ENCODE peak calls at places on chromosome 14, in six cellular contexts. O is A549, H is GM12878, Z is HepG2, S is endothelial cell of umbilical vein, R is K562. D is an unnamed sample.

GRCh38 chr14:51211149-51211548 is 28.9 kb upstream of the TMX1 start:
- DNase-seq in O (peak), H (no peak), Z (no peak), S (no peak), R (no peak), D (no peak)

GRCh38 chr14:76518366-76518765 is 142.4 kb downstream of the ESRRB start:
- DNase-seq in O (no peak), H (no peak), Z (no peak), S (no peak), R (no peak), D (no peak)

GRCh38 chr14:70601162-70601561 is 707 bp upstream of the MED6 start:
- DNase-seq in O (peak), H (no peak), Z (no peak), S (no peak), R (no peak), D (no peak)

GRCh38 chr14:94770815-94771190 is 890 bp upstream of the GSC start:
- DNase-seq in O (no peak), H (no peak), Z (no peak), S (no peak), R (no peak), D (no peak)

GRCh38 chr14:97413991-97414717 is 617.0 kb downstream of the VRK1 start:
- DNase-seq in O (no peak), H (no peak), Z (no peak), S (no peak), R (no peak), D (no peak)

GRCh38 chr14:30874999-30875787 is 834 bp downstream of the COCH start:
- DNase-seq in O (no peak), H (no peak), Z (no peak), S (peak), R (peak), D (peak)

GRCh38 chr14:61064866-61065265 is 83.8 kb downstream of the SLC38A6 start:
- DNase-seq in O (no peak), H (no peak), Z (no peak), S (no peak), R (no peak), D (no peak)

GRCh38 chr14:35362441-35362840 is 42.1 kb downstream of the NFKBIA start:
- DNase-seq in O (no peak), H (no peak), Z (no peak), S (peak), R (no peak), D (no peak)

GRCh38 chr14:50937325-50937724 is 7.0 kb downstream of the PYGL start:
- DNase-seq in O (no peak), H (no peak), Z (no peak), S (no peak), R (no peak), D (peak)

GRCh38 chr14:22837059-22837749 is 819 bp downstream of the MMP14 start:
- DNase-seq in O (no peak), H (no peak), Z (peak), S (peak), R (no peak), D (peak)
- TF ChIP-seq POLR2A in O (no peak), H (no peak), Z (no peak), S (no peak), R (no peak), D (no peak)

GRCh38 chr14:103537175-103537990 is 8.4 kb downstream of the TRMT61A start:
- DNase-seq in O (no peak), H (no peak), Z (no peak), S (no peak), R (no peak), D (no peak)
- TF ChIP-seq CTCF in O (no peak), H (no peak), Z (no peak), S (no peak), R (no peak), D (no peak)

GRCh38 chr14:98953544-98954346 is 318.3 kb downstream of the BCL11B start:
- DNase-seq in O (peak), H (no peak), Z (no peak), S (no peak), R (no peak), D (peak)

GRCh38 chr14:98955741-98956070 is 316.3 kb downstream of the BCL11B start:
- DNase-seq in O (no peak), H (no peak), Z (no peak), S (no peak), R (no peak), D (no peak)

GRCh38 chr14:98955036-98955740 is 316.8 kb downstream of the BCL11B start:
- DNase-seq in O (no peak), H (no peak), Z (no peak), S (no peak), R (no peak), D (no peak)

GRCh38 chr14:98956181-98956580 is 315.8 kb downstream of the BCL11B start:
- DNase-seq in O (no peak), H (no peak), Z (no peak), S (no peak), R (no peak), D (no peak)

DNA sequence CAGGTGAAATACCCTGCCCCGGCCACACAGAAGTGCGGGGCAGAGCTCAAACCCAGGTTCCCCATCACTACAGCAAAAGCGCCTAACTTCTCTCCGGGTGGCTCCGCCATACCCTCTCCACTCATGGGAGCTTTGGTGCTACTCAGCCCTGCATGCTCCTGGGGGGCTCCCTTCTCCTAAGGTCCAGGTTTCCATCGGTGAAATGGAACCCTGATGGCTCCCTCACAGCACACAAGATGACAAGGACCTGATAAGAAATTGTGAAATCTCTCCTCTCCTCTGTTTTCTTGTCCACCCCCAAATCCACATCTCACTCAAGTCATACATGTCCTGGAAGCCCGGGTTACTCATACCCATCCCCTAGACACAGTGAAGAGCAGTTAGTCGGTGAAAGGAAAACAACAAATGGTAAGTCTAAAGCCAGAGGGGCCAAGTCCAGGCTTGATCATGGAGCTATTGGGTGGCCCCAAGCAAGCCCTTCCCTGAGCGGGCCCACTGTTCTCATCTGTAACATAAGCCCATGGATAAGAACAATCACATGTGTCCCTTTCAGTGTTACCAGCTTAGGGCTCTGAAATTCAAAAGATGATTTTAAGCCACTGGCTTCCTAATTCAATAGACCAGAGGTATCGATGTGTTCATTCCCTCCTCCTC is 317.5 kb downstream of the BCL11B start:
- DNase-seq in O (no peak), H (no peak), Z (no peak), S (no peak), R (no peak), D (no peak)
- TF ChIP-seq MYC in O (no peak), H (no peak), Z (no peak), S (no peak), R (no peak), D (no peak)

GRCh38 chr14:28119849-28120248 is 646.7 kb upstream of the FOXG1 start:
- DNase-seq in O (no peak), H (no peak), Z (no peak), S (no peak), R (no peak), D (no peak)

GRCh38 chr14:28113311-28113710 is 653.3 kb upstream of the FOXG1 start:
- DNase-seq in O (no peak), H (no peak), Z (no peak), S (no peak), R (no peak), D (no peak)

GRCh38 chr14:28121512-28122297 is 644.9 kb upstream of the FOXG1 start:
- DNase-seq in O (no peak), H (no peak), Z (no peak), S (no peak), R (no peak), D (no peak)

GRCh38 chr14:28116716-28117115 is 649.9 kb upstream of the FOXG1 start:
- DNase-seq in O (no peak), H (no peak), Z (no peak), S (no peak), R (no peak), D (no peak)
- TF ChIP-seq POLR2A in O (no peak), H (no peak), Z (no peak), S (no peak), R (no peak), D (no peak)

GRCh38 chr14:99676657-99677056 is 7.4 kb upstream of the CYP46A1 start:
- DNase-seq in O (no peak), H (no peak), Z (no peak), S (no peak), R (no peak), D (no peak)
- TF ChIP-seq CTCF in O (no peak), H (no peak), Z (no peak), S (no peak), R (no peak), D (no peak)

GRCh38 chr14:44300911-44301310 is 206.2 kb downstream of the FSCB start:
- DNase-seq in O (no peak), H (no peak), Z (no peak), S (no peak), R (no peak), D (no peak)

GRCh38 chr14:44291516-44291915 is 215.6 kb downstream of the FSCB start:
- DNase-seq in O (no peak), H (no peak), Z (no peak), S (no peak), R (no peak), D (no peak)

DNA sequence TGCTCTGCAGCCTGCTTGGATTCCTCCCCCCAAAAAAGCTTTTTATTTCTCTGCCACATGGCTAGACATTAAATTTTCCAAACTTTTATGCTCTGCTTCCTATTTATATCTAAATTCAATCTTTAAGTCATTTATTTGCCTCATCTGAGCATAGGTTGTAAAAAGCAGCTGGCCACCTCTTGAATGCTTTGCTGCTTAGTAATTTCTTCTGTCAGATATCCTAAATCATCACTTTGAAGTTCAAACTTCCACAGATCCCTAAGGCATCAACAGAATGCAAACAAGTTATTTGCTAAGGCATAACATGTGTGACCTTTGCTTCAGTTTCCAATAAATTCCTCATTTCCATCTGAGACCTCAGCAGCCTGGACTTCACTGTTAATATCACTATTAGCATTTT is 209.6 kb downstream of the FSCB start:
- DNase-seq in O (no peak), H (no peak), Z (no peak), S (no peak), R (no peak), D (no peak)
- TF ChIP-seq MYC in O (no peak), H (no peak), Z (no peak), S (no peak), R (no peak), D (no peak)

D was measured in NB4.